ENCODE peak calls at places on chromosomes 4 and X, in eight cellular contexts. W, B, D, I, Z, P, U and A are unnamed samples.

GRCh38 chr4:125728568-125728967 is 413.8 kb downstream of the FAT4 start:
- DNase-seq in W (peak; percentile 93), B (no peak), D (no peak), I (no peak), Z (no peak), P (peak; percentile 95), U (peak; percentile 90), A (no peak)

GRCh38 chr4:184335520-184335919 is 117.8 kb upstream of the ENPP6 start:
- DNase-seq in W (no peak), B (no peak), D (no peak), I (no peak), Z (peak; percentile 16), P (no peak), U (no peak), A (no peak)

GRCh38 chrX:13007519-13008188 is 32.7 kb downstream of the TMSB4X start:
- DNase-seq in W (peak; percentile 41), B (no peak), D (no peak), I (no peak), Z (no peak), P (no peak), U (no peak), A (no peak)

GRCh38 chr4:81786770-81787169 is 315.1 kb upstream of the RASGEF1B start:
- DNase-seq in W (no peak), B (no peak), D (no peak), I (no peak), Z (no peak), P (no peak), U (no peak), A (no peak)

GRCh38 chrX:27675493-27675892 is 85.3 kb downstream of the DCAF8L2 start:
- DNase-seq in W (no peak), B (no peak), D (no peak), I (no peak), Z (no peak), P (peak; percentile 80), U (no peak), A (no peak)

GRCh38 chr4:10088135-10089010 is 28.2 kb downstream of the WDR1 start:
- DNase-seq in W (no peak), B (no peak), D (no peak), I (no peak), Z (no peak), P (peak; percentile 87), U (no peak), A (no peak)

GRCh38 chrX:12210196-12210815 is 72.0 kb downstream of the FRMPD4 start:
- DNase-seq in W (peak; percentile 73), B (no peak), D (peak; percentile 16), I (no peak), Z (no peak), P (peak; percentile 64), U (peak; percentile 46), A (no peak)

GRCh38 chr4:675980-676870 is 1.9 kb downstream of the MYL5 start:
- DNase-seq in W (no peak), B (no peak), D (no peak), I (no peak), Z (no peak), P (no peak), U (no peak), A (no peak)

GRCh38 chr4:47383829-47384427 is 79.6 kb downstream of the COMMD8 start:
- DNase-seq in W (peak; percentile 44), B (no peak), D (no peak), I (no peak), Z (peak; percentile 91), P (no peak), U (peak; percentile 26), A (peak; percentile 43)

GRCh38 chr4:165293927-165294649 is 33.4 kb upstream of the MSMO1 start:
- DNase-seq in W (no peak), B (no peak), D (no peak), I (no peak), Z (no peak), P (no peak), U (no peak), A (no peak)

GRCh38 chrX:111095974-111096870 is at the start of gene PAK3:
- DNase-seq in W (peak; percentile 65), B (peak; percentile 19), D (no peak), I (peak; percentile 58), Z (no peak), P (no peak), U (peak; percentile 66), A (peak; percentile 77)

GRCh38 chr4:3211866-3212265 is 37.1 kb upstream of the MSANTD1 start:
- DNase-seq in W (no peak), B (no peak), D (no peak), I (no peak), Z (no peak), P (no peak), U (no peak), A (no peak)

GRCh38 chr4:61202100-61202637 is 2.0 kb downstream of the ADGRL3 start:
- DNase-seq in W (peak; percentile 0), B (peak; percentile 15), D (peak; percentile 18), I (peak; percentile 9), Z (no peak), P (no peak), U (no peak), A (no peak)